ENCODE peak calls at places on chromosomes 6 and 20, in ten cellular contexts. O, G, A, Z, M, K, Q, C, P and T are unnamed samples.

GRCh38 chr20:59253779-59254319 is 46.6 kb upstream of the EDN3 start:
- DNase-seq in Z (no peak), Q (peak; percentile 32), C (no peak), P (no peak), A (no peak), M (peak; percentile 26), K (no peak), G (peak; percentile 25), O (no peak), T (no peak)

GRCh38 chr6:108942556-108943492 is 94.6 kb downstream of the ARMC2 start:
- DNase-seq in G (no peak), A (peak; percentile 71), P (no peak), C (no peak), Q (peak; percentile 61), Z (no peak), O (peak; percentile 57), M (peak; percentile 52), K (no peak), T (no peak)

GRCh38 chr6:136751478-136751956 is 40.8 kb downstream of the MAP3K5 start:
- DNase-seq in M (no peak), C (no peak), G (no peak), P (no peak), A (peak; percentile 75), Q (no peak), K (no peak), O (peak; percentile 56), Z (no peak), T (peak; percentile 45)

GRCh38 chr20:8305449-8305978 is 173.4 kb downstream of the PLCB1 start:
- DNase-seq in A (peak; percentile 40), Q (peak; percentile 68), O (peak; percentile 86), K (no peak), C (peak; percentile 15), P (peak; percentile 21), G (peak; percentile 75), M (peak; percentile 45), Z (peak; percentile 25), T (peak; percentile 71)

GRCh38 chr6:166097914-166098522 is 69.6 kb downstream of the TBXT start:
- DNase-seq in A (peak; percentile 15), G (peak; percentile 81), M (peak; percentile 44), C (peak; percentile 78), Z (peak; percentile 75), K (peak; percentile 62), O (no peak), P (peak; percentile 17), Q (no peak), T (peak; percentile 67)

GRCh38 chr6:134637282-134637681 is 312.6 kb downstream of the ALDH8A1 start:
- DNase-seq in Z (no peak), P (no peak), G (no peak), K (no peak), O (no peak), Q (no peak), C (no peak), A (no peak), M (no peak), T (no peak)

GRCh38 chr6:42821846-42822245 is 40.0 kb downstream of the BICRAL start:
- DNase-seq in Q (no peak), K (no peak), P (no peak), A (no peak), Z (no peak), O (no peak), G (no peak), M (no peak), C (no peak), T (no peak)

GRCh38 chr6:107704377-107705013 is 119.6 kb downstream of the SCML4 start:
- DNase-seq in K (no peak), Z (peak; percentile 75), C (no peak), O (peak; percentile 69), A (peak; percentile 28), Q (no peak), P (no peak), M (no peak), G (peak; percentile 67), T (no peak)

GRCh38 chr6:160040527-160041264 is 71.8 kb downstream of the IGF2R start:
- DNase-seq in K (no peak), G (no peak), O (no peak), Z (no peak), A (no peak), C (no peak), P (no peak), Q (no peak), M (no peak), T (no peak)

GRCh38 chr6:106685833-106686232 is 56.5 kb downstream of the QRSL1 start:
- DNase-seq in Z (no peak), P (no peak), C (no peak), M (no peak), O (no peak), A (no peak), Q (no peak), G (no peak), K (no peak), T (no peak)

GRCh38 chr6:159761135-159761872 is 541 bp upstream of the ACAT2 start:
- DNase-seq in O (peak; percentile 52), A (no peak), M (peak; percentile 21), Z (peak; percentile 17), P (peak; percentile 26), C (no peak), K (peak; percentile 67), Q (no peak), G (peak; percentile 68), T (peak; percentile 37)

GRCh38 chr20:60035-60918 is 27.2 kb upstream of the DEFB125 start:
- DNase-seq in K (no peak), P (no peak), A (no peak), Z (no peak), O (no peak), Q (no peak), G (no peak), C (no peak), M (no peak), T (no peak)

GRCh38 chr20:35648836-35649235 is 15.9 kb downstream of the CPNE1 start:
- DNase-seq in G (no peak), O (no peak), M (no peak), Q (no peak), C (no peak), A (no peak), Z (no peak), K (no peak), P (no peak), T (no peak)

GRCh38 chr6:40586800-40587201 is 363 bp downstream of the LRFN2 start:
- DNase-seq in P (no peak), A (no peak), C (no peak), M (no peak), Z (no peak), Q (no peak), G (peak; percentile 10), K (peak; percentile 51), O (no peak), T (peak; percentile 19)

DNA sequence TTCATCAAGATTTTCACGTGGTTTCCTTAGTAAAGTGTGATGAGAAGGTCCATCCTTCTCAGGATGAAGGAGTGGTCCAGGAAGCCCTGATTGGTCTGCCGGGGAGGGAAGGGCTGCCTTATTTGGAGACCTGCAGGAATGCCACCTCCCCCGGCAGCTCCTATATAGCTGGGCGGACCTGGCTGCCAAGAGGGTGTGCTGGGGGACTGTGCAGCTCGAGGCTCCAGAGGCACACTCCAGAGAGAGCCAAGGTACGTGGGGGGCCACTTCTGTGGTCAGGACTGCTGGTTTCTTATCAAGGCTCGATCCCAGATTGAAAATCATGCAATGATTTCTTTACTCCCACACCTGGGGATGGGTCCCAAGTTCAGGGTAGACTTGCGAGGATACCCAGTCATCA is at the start of gene PRND:
- DNase-seq in C (no peak), Q (no peak), P (no peak), O (no peak), Z (no peak), G (no peak), A (no peak), M (no peak), K (no peak), T (no peak)
- H3K27ac ChIP-seq in C (no peak within 1 kb of the TSS), Q (no peak within 1 kb of the TSS), P (no peak within 1 kb of the TSS), O (no peak within 1 kb of the TSS), Z (peak within 1 kb of the TSS; percentile 91), G (no peak within 1 kb of the TSS), A (peak within 1 kb of the TSS; percentile 26), M (no peak within 1 kb of the TSS), K (no peak within 1 kb of the TSS), T (no peak within 1 kb of the TSS)

DNA sequence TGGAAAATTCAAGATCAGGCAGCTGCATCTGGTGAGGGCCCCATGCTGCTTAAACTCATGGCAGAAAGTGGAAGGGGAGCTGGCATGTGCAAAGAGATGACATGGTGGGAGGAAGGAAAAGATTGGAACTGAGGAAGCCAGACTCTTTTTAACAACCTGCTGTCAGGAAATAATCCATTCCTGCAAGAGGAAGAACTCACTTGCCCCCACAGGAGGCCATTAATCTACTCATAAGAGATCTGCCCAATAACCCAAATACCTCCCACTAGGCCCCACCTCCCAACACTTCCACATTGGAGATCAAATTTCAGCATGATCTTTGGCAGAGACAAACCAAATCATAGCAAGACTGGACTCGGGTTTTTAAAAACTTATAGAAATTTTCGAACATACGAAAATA is 200.5 kb upstream of the KCNQ5 start:
- DNase-seq in K (no peak), Z (no peak), G (no peak), P (no peak), Q (no peak), A (no peak), C (no peak), O (no peak), M (no peak), T (no peak)
- H3K4me1 ChIP-seq in K (no peaks in the 10 kb centered on the region), Z (no peaks in the 10 kb centered on the region), G (no peaks in the 10 kb centered on the region), P (no peaks in the 10 kb centered on the region), Q (no peaks in the 10 kb centered on the region), A (no peaks in the 10 kb centered on the region), C (no peaks in the 10 kb centered on the region), O (no peaks in the 10 kb centered on the region), M (no peaks in the 10 kb centered on the region), T (no peaks in the 10 kb centered on the region)

DNA sequence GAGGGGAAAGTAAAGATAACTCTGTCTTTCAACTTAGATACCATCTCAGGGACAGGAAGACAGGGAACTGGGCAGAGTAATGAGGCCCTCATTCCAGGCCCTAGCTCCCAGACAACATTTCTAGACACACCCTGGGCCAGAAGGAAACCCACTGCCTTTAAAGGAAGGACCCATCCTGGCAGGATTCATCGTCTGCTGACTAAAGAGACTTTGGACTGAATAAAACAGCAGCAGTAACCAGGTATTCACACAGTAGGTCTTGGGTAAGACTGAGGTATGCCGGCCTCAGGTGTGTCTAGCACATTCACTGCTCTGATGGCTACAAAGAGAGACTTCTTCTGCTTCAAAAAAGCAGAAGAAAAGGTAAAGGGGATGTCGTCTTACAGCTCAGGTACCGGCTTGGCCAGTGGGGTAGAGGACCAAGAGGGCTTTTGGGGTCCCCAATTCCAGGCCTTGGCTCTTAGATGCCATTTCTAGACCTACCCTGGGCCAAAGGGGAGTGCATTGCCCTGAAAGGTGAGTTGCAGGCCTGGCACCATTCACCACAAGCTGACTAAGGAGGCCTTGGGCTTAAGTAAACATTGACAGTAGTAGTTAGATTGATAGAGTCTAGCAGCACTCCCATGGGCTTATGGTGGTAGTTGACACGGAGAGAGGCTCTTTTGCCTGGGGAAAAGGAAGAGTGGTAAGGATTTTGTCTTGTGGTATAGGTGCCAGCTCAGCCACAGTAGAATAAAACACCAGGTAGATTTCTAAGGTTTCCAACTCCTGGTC is 13.4 kb downstream of the SNX14 start:
- DNase-seq in P (no peak), Q (no peak), O (no peak), Z (no peak), C (no peak), M (no peak), A (no peak), G (no peak), K (no peak), T (peak; percentile 22)
- H3K27ac ChIP-seq in P (no peak overlapping the region), Q (no peak overlapping the region), O (no peak overlapping the region), Z (no peak overlapping the region), C (peak overlapping the region; percentile 25), M (no peak overlapping the region), A (no peak overlapping the region), G (no peak overlapping the region), K (peak overlapping the region; percentile 72), T (no peak overlapping the region)

GRCh38 chr6:156126535-156126934 is 650.6 kb upstream of the ARID1B start:
- DNase-seq in G (no peak), A (no peak), K (no peak), M (no peak), O (no peak), Z (no peak), C (no peak), Q (no peak), P (no peak), T (no peak)

GRCh38 chr6:156131221-156131903 is 645.8 kb upstream of the ARID1B start:
- DNase-seq in A (no peak), P (no peak), G (no peak), M (no peak), K (no peak), Z (no peak), Q (no peak), O (peak; percentile 52), C (no peak), T (no peak)
- H3K4me1 ChIP-seq in A (no peaks in the 10 kb centered on the region), P (no peaks in the 10 kb centered on the region), G (no peaks in the 10 kb centered on the region), M (no peaks in the 10 kb centered on the region), K (no peaks in the 10 kb centered on the region), Z (no peaks in the 10 kb centered on the region), Q (no peaks in the 10 kb centered on the region), O (peaks cover 8% of the 10 kb centered on the region), C (peaks cover 3% of the 10 kb centered on the region), T (no peaks in the 10 kb centered on the region)